ENCODE peak calls at places on chromosomes 6 and 20, in ten cellular contexts. L is stimulated activated CD8-positive, alpha-beta memory T cell treated with anti-CD3 and anti-CD28 coated beads, Interleukin-7, amount 100 ng/mL, for 1 hour; Y is RWPE2; U is GM04504; I is germinal center; C is HT-29; J is NCI-H510A; G is T-helper 2 cell; S is HEK293T; F is Calu3. R is an unnamed sample.

GRCh38 chr20:14337400-14338171 is at the start of gene FLRT3:
- DNase-seq in F (peak; percentile 77), S (peak; percentile 80), U (peak; percentile 82), L (no peak), Y (peak; percentile 86), G (no peak), I (peak; percentile 43), C (peak; percentile 91), J (peak; percentile 83), R (peak; percentile 98)

GRCh38 chr6:113599444-113599843 is 257.7 kb upstream of the MARCKS start:
- DNase-seq in C (no peak), J (no peak), F (no peak), L (no peak), Y (no peak), I (no peak), S (no peak), U (no peak), G (no peak), R (no peak)

GRCh38 chr20:62641749-62642665 is at the start of gene SLCO4A1:
- DNase-seq in Y (no peak), C (peak; percentile 87), I (peak; percentile 90), U (no peak), L (peak; percentile 65), S (peak; percentile 84), G (peak; percentile 79), F (peak; percentile 95), J (no peak), R (peak; percentile 88)

GRCh38 chr20:50425076-50425475 is 85.1 kb upstream of the PTPN1 start:
- DNase-seq in U (no peak), S (peak; percentile 39), Y (no peak), G (no peak), C (no peak), L (no peak), F (no peak), J (no peak), I (no peak), R (peak; percentile 82)

GRCh38 chr6:111589366-111589765 is 16.3 kb downstream of the TRAF3IP2 start:
- DNase-seq in S (no peak), C (peak; percentile 37), L (no peak), F (peak; percentile 69), U (peak; percentile 83), J (no peak), I (no peak), G (no peak), Y (peak; percentile 88), R (no peak)

GRCh38 chr20:23606652-23607049 is 934 bp upstream of the CST9 start:
- DNase-seq in C (peak; percentile 81), F (peak; percentile 56), U (peak; percentile 40), I (peak; percentile 75), J (peak; percentile 45), G (peak; percentile 26), Y (no peak), S (peak; percentile 87), L (peak; percentile 35), R (peak; percentile 86)

GRCh38 chr20:8589956-8590355 is 457.9 kb downstream of the PLCB1 start:
- DNase-seq in F (no peak), G (no peak), J (no peak), C (no peak), L (no peak), I (no peak), S (no peak), U (no peak), Y (no peak), R (peak; percentile 6)

GRCh38 chr6:108655840-108656650 is 95.3 kb downstream of the FOXO3 start:
- DNase-seq in G (no peak), U (peak; percentile 72), F (no peak), Y (no peak), C (no peak), J (no peak), I (no peak), L (no peak), S (no peak), R (peak; percentile 80)

GRCh38 chr6:167550936-167551633 is 226.2 kb downstream of the TTLL2 start:
- DNase-seq in L (no peak), J (no peak), Y (no peak), I (no peak), U (no peak), C (no peak), G (no peak), S (no peak), F (no peak), R (peak; percentile 31)

GRCh38 chr20:63427724-63428330 is 44.6 kb downstream of the KCNQ2 start:
- DNase-seq in L (no peak), F (no peak), Y (peak; percentile 83), U (no peak), C (no peak), I (no peak), J (no peak), G (no peak), S (no peak), R (no peak)

GRCh38 chr6:82408952-82409421 is 45.4 kb downstream of the TPBG start:
- DNase-seq in U (no peak), S (no peak), Y (no peak), C (no peak), F (no peak), L (no peak), J (no peak), I (no peak), G (no peak), R (no peak)

GRCh38 chr6:3389390-3390167 is 67.3 kb downstream of the SLC22A23 start:
- DNase-seq in S (no peak), C (no peak), I (no peak), F (no peak), L (no peak), Y (no peak), U (peak; percentile 90), J (no peak), G (no peak), R (no peak)

GRCh38 chr6:158086054-158086705 is 81.9 kb downstream of the SERAC1 start:
- DNase-seq in L (no peak), S (no peak), I (no peak), J (no peak), F (no peak), Y (no peak), C (no peak), G (no peak), U (peak; percentile 29), R (no peak)

GRCh38 chr6:127518710-127519468 is at the start of gene MTCL3:
- DNase-seq in F (peak; percentile 36), G (peak; percentile 4), I (no peak), L (no peak), Y (peak; percentile 35), S (no peak), J (peak; percentile 74), C (peak; percentile 15), U (no peak), R (peak; percentile 43)

GRCh38 chr20:35592339-35592960 is 23.2 kb upstream of the SPAG4 start:
- DNase-seq in Y (peak; percentile 11), G (no peak), F (no peak), L (no peak), I (no peak), J (no peak), U (no peak), C (no peak), S (no peak), R (no peak)

GRCh38 chr20:34864216-34864615 is 8.4 kb downstream of the GGT7 start:
- DNase-seq in J (no peak), G (no peak), L (no peak), C (no peak), F (no peak), S (no peak), I (no peak), U (no peak), Y (no peak), R (no peak)

GRCh38 chr6:75287424-75287823 is 2.8 kb upstream of the TMEM30A start:
- DNase-seq in C (no peak), L (no peak), J (no peak), G (no peak), I (no peak), S (no peak), Y (no peak), F (no peak), U (no peak), R (no peak)

GRCh38 chr6:55868910-55869479 is 6.4 kb downstream of the BMP5 start:
- DNase-seq in I (no peak), C (peak; percentile 81), U (no peak), Y (peak; percentile 77), S (peak; percentile 18), J (peak; percentile 24), F (peak; percentile 54), L (no peak), G (no peak), R (peak; percentile 93)

GRCh38 chr6:167722634-167723309 is 103.9 kb upstream of the AFDN start:
- DNase-seq in G (no peak), U (no peak), Y (no peak), J (no peak), L (no peak), S (no peak), C (no peak), F (no peak), I (no peak), R (no peak)

GRCh38 chr6:168159503-168159902 is 80.5 kb upstream of the FRMD1 start:
- DNase-seq in G (no peak), C (no peak), S (no peak), Y (no peak), I (no peak), U (no peak), L (no peak), F (no peak), J (no peak), R (no peak)

GRCh38 chr6:154138806-154139205 is 99.8 kb downstream of the OPRM1 start:
- DNase-seq in G (no peak), L (no peak), I (no peak), U (no peak), Y (no peak), J (no peak), C (no peak), F (no peak), S (no peak), R (no peak)

GRCh38 chr6:6537488-6537887 is 51.0 kb upstream of the LY86 start:
- DNase-seq in S (no peak), F (no peak), C (no peak), Y (no peak), G (no peak), U (no peak), L (no peak), J (no peak), I (no peak), R (no peak)

GRCh38 chr20:53751394-53752368 is 158.0 kb upstream of the ZNF217 start:
- DNase-seq in G (no peak), L (no peak), F (peak; percentile 20), I (peak; percentile 30), Y (peak; percentile 47), C (peak; percentile 75), J (no peak), S (no peak), U (no peak), R (no peak)

GRCh38 chr6:75855047-75855446 is 106.0 kb downstream of the MYO6 start:
- DNase-seq in S (peak; percentile 35), Y (no peak), C (peak; percentile 70), J (peak; percentile 1), L (no peak), U (peak; percentile 23), I (no peak), F (peak; percentile 42), G (no peak), R (peak; percentile 78)

R was measured in SJCRH30.